ENCODE peak calls at places on chromosomes 11 and 22, in four cellular contexts. Q is NB4; I is Calu3; H is CD8-positive, alpha-beta T cell. R is an unnamed sample.

GRCh38 chr11:81963018-81963417 is 770.6 kb downstream of the FAM181B start:
- DNase-seq in Q (peak), I (no peak), H (no peak), R (no peak)

GRCh38 chr11:34464591-34465036 is 25.9 kb downstream of the CAT start:
- DNase-seq in Q (peak), I (no peak), H (no peak), R (no peak)

GRCh38 chr11:130897262-130898182 is 18.8 kb downstream of the SNX19 start:
- DNase-seq in Q (no peak), I (peak), H (no peak), R (no peak)

GRCh38 chr11:78907636-78908035 is 333.0 kb upstream of the NARS2 start:
- DNase-seq in Q (no peak), I (peak), H (no peak), R (no peak)

GRCh38 chr11:11346249-11346648 is 6.8 kb downstream of the CSNK2A3 start:
- DNase-seq in Q (no peak), I (no peak), H (no peak), R (no peak)

GRCh38 chr22:50032941-50033601 is 20.5 kb upstream of the IL17REL start:
- DNase-seq in Q (no peak), I (no peak), H (no peak), R (no peak)

GRCh38 chr22:40578171-40578570 is 58.3 kb downstream of the MRTFA start:
- DNase-seq in Q (no peak), I (no peak), H (no peak), R (no peak)

GRCh38 chr11:114921697-114922096 is 243.4 kb downstream of the NXPE2 start:
- DNase-seq in Q (no peak), I (no peak), H (no peak), R (no peak)

GRCh38 chr11:58958500-58958899 is 19.2 kb downstream of the GLYATL1 start:
- DNase-seq in Q (peak), I (peak), H (no peak), R (no peak)

GRCh38 chr11:128379587-128380279 is 207.6 kb downstream of the ETS1 start:
- DNase-seq in Q (no peak), I (no peak), H (no peak), R (no peak)

GRCh38 chr22:43553451-43554258 is 141.8 kb downstream of the MPPED1 start:
- DNase-seq in Q (no peak), I (no peak), H (no peak), R (no peak)

GRCh38 chr22:44580756-44581435 is 82.9 kb upstream of the RTL6 start:
- DNase-seq in Q (no peak), I (no peak), H (no peak), R (peak)

GRCh38 chr22:28341001-28341400 is 338.6 kb downstream of the TTC28 start:
- DNase-seq in Q (no peak), I (no peak), H (no peak), R (no peak)

GRCh38 chr11:32983506-32983905 is 32.2 kb upstream of the DEPDC7 start:
- DNase-seq in Q (no peak), I (no peak), H (no peak), R (no peak)

GRCh38 chr22:39205344-39206021 is 39.3 kb downstream of the PDGFB start:
- DNase-seq in Q (peak), I (peak), H (peak), R (no peak)

GRCh38 chr22:26851125-26851524 is 193.7 kb downstream of the MIAT start:
- DNase-seq in Q (no peak), I (no peak), H (no peak), R (peak)

GRCh38 chr11:11381471-11382100 is 28.5 kb upstream of the CSNK2A3 start:
- DNase-seq in Q (no peak), I (no peak), H (no peak), R (peak)

GRCh38 chr11:134374171-134374570 is 37.9 kb downstream of the B3GAT1 start:
- DNase-seq in Q (no peak), I (no peak), H (no peak), R (no peak)

GRCh38 chr11:67272327-67273259 is 6.3 kb downstream of the GRK2 start:
- DNase-seq in Q (peak), I (no peak), H (no peak), R (no peak)

GRCh38 chr11:33045551-33046255 is 6.3 kb downstream of the TCP11L1 start:
- DNase-seq in Q (no peak), I (peak), H (no peak), R (no peak)

GRCh38 chr11:63672156-63672463 is 934 bp upstream of the ATL3 start:
- DNase-seq in Q (no peak), I (no peak), H (no peak), R (no peak)

GRCh38 chr11:123575441-123575840 is 79.0 kb downstream of the SCN3B start:
- DNase-seq in Q (no peak), I (no peak), H (no peak), R (no peak)

GRCh38 chr11:114819028-114819427 is 140.7 kb downstream of the NXPE2 start:
- DNase-seq in Q (peak), I (no peak), H (no peak), R (no peak)

GRCh38 chr11:117192401-117192875 is 6.7 kb upstream of the TAGLN start:
- DNase-seq in Q (no peak), I (no peak), H (no peak), R (no peak)

GRCh38 chr11:28833670-28834069 is 725.5 kb downstream of the METTL15 start:
- DNase-seq in Q (no peak), I (peak), H (no peak), R (no peak)

GRCh38 chr11:45651841-45652745 is 13.3 kb downstream of the CHST1 start:
- DNase-seq in Q (no peak), I (no peak), H (no peak), R (peak)

GRCh38 chr11:62427630-62428233 is 8.9 kb downstream of the SCGB1A1 start:
- DNase-seq in Q (peak), I (no peak), H (no peak), R (no peak)

R was measured in ecto neural progenitor cell.